ENCODE peak calls at places on chromosome 17, in ten cellular contexts. T is SK-N-MC, V is IMR-90, C is pancreas, D is tibial nerve, N is neuronal stem cell, P is Panc1, Q is transverse colon, M is heart right ventricle, S is prostate gland. F is an unnamed sample. For H3K9me3, the result is how much of the 10 kb centered on the place peaks cover.

GRCh38 chr17:20114466-20114865 is 105.3 kb downstream of the SPECC1 start:
- DNase-seq in T (no peak), V (peak), C (no peak), D (no peak), N (no peak), P (no peak), Q (no peak), M (no peak), S (no peak), F (no peak)

GRCh38 chr17:29155966-29156338 is 24.2 kb downstream of the MYO18A start:
- DNase-seq in T (no peak), V (peak), C (no peak), D (no peak), N (no peak), P (no peak), Q (no peak), M (peak), S (no peak), F (peak)

GRCh38 chr17:58974354-58974753 is 132.3 kb downstream of the TRIM37 start:
- DNase-seq in T (no peak), V (no peak), C (no peak), D (no peak), N (no peak), P (no peak), Q (no peak), M (no peak), S (no peak), F (no peak)

GRCh38 chr17:40341808-40342574 is 22.5 kb downstream of the GJD3 start:
- DNase-seq in T (no peak), V (peak), C (peak), D (peak), N (no peak), P (no peak), Q (peak), M (peak), S (peak), F (peak)

GRCh38 chr17:62921837-62922236 is 44.2 kb upstream of the TANC2 start:
- DNase-seq in T (no peak), V (no peak), C (no peak), D (no peak), N (no peak), P (no peak), Q (no peak), M (no peak), S (no peak), F (no peak)

GRCh38 chr17:29063992-29064391 is 21.1 kb downstream of the PIPOX start:
- DNase-seq in T (no peak), V (no peak), C (no peak), D (no peak), N (no peak), P (no peak), Q (no peak), M (no peak), S (no peak), F (no peak)

GRCh38 chr17:50749243-50749642 is 18.1 kb downstream of the ANKRD40CL start:
- DNase-seq in T (no peak), V (no peak), C (no peak), D (no peak), N (no peak), P (no peak), Q (no peak), M (no peak), S (no peak), F (no peak)

GRCh38 chr17:8384801-8385335 is 1.9 kb upstream of the RPL26 start:
- DNase-seq in T (no peak), V (peak), C (no peak), D (no peak), N (no peak), P (no peak), Q (no peak), M (no peak), S (no peak), F (peak)

GRCh38 chr17:82598256-82599011 is 49.8 kb downstream of the WDR45B start:
- DNase-seq in T (no peak), V (peak), C (no peak), D (no peak), N (no peak), P (no peak), Q (no peak), M (no peak), S (no peak), F (peak)

GRCh38 chr17:71922439-71922838 is 198.4 kb upstream of the SOX9 start:
- DNase-seq in T (no peak), V (peak), C (no peak), D (no peak), N (no peak), P (peak), Q (no peak), M (no peak), S (no peak), F (peak)

GRCh38 chr17:59401725-59402124 is 70.3 kb downstream of the YPEL2 start:
- DNase-seq in T (no peak), V (no peak), C (no peak), D (no peak), N (no peak), P (no peak), Q (no peak), M (no peak), S (no peak), F (no peak)

GRCh38 chr17:78746949-78747269 is 35.2 kb downstream of the CYTH1 start:
- DNase-seq in T (no peak), V (no peak), C (no peak), D (no peak), N (no peak), P (no peak), Q (no peak), M (no peak), S (no peak), F (no peak)

GRCh38 chr17:68591583-68591982 is 9.6 kb downstream of the FAM20A start:
- DNase-seq in T (no peak), V (no peak), C (peak), D (no peak), N (peak), P (no peak), Q (no peak), M (peak), S (no peak), F (no peak)

GRCh38 chr17:69093279-69093789 is 32.6 kb upstream of the ABCA9 start:
- DNase-seq in T (no peak), V (no peak), C (no peak), D (no peak), N (no peak), P (no peak), Q (no peak), M (no peak), S (no peak), F (no peak)

GRCh38 chr17:17709815-17710321 is 28.6 kb downstream of the RAI1 start:
- DNase-seq in T (no peak), V (no peak), C (no peak), D (no peak), N (no peak), P (no peak), Q (no peak), M (no peak), S (no peak), F (no peak)

GRCh38 chr17:39462644-39463375 is 1.5 kb downstream of the CDK12 start:
- DNase-seq in T (no peak), V (peak), C (peak), D (no peak), N (no peak), P (no peak), Q (peak), M (no peak), S (no peak), F (peak)

GRCh38 chr17:55897301-55897700 is 146.4 kb downstream of the PCTP start:
- DNase-seq in T (no peak), V (no peak), C (no peak), D (no peak), N (no peak), P (no peak), Q (no peak), M (no peak), S (no peak), F (no peak)

GRCh38 chr17:57892820-57893595 is 43.2 kb upstream of the MRPS23 start:
- DNase-seq in T (no peak), V (peak), C (peak), D (peak), N (peak), P (no peak), Q (peak), M (peak), S (peak), F (peak)

GRCh38 chr17:59427425-59427921 is 96.0 kb downstream of the YPEL2 start:
- DNase-seq in T (no peak), V (peak), C (no peak), D (no peak), N (no peak), P (no peak), Q (no peak), M (no peak), S (no peak), F (peak)

GRCh38 chr17:28404461-28404811 is 1.6 kb downstream of the SLC46A1 start:
- DNase-seq in T (no peak), V (no peak), C (no peak), D (no peak), N (no peak), P (no peak), Q (no peak), M (no peak), S (no peak), F (no peak)

GRCh38 chr17:49747632-49748031 is 16.3 kb downstream of the FAM117A start:
- DNase-seq in T (no peak), V (no peak), C (no peak), D (no peak), N (no peak), P (no peak), Q (no peak), M (no peak), S (no peak), F (no peak)

GRCh38 chr17:8125947-8126305 is 2.0 kb upstream of the HES7 start:
- DNase-seq in T (no peak), V (no peak), C (no peak), D (no peak), N (no peak), P (no peak), Q (no peak), M (no peak), S (peak), F (peak)

GRCh38 chr17:82236142-82236971 is 7.5 kb downstream of the SLC16A3 start:
- DNase-seq in T (no peak), V (peak), C (peak), D (peak), N (peak), P (no peak), Q (peak), M (peak), S (no peak), F (peak)

GRCh38 chr17:8532021-8532420 is 96.3 kb downstream of the NDEL1 start:
- DNase-seq in T (no peak), V (peak), C (peak), D (no peak), N (no peak), P (no peak), Q (no peak), M (no peak), S (no peak), F (peak)

GRCh38 chr17:77372444-77373297 is 231.9 kb downstream of the SEC14L1 start:
- DNase-seq in T (no peak), V (peak), C (peak), D (peak), N (peak), P (no peak), Q (peak), M (peak), S (peak), F (peak)

GRCh38 chr17:1005361-1005946 is 8.5 kb downstream of the TIMM22 start:
- DNase-seq in T (no peak), V (peak), C (peak), D (no peak), N (no peak), P (no peak), Q (peak), M (peak), S (peak), F (peak)

GRCh38 chr17:40032322-40033320 is 17.4 kb downstream of the CSF3 start:
- DNase-seq in T (no peak), V (no peak), C (peak), D (no peak), N (no peak), P (no peak), Q (peak), M (peak), S (no peak), F (no peak)

GRCh38 chr17:51813784-51814174 is 344.7 kb downstream of the CA10 start:
- DNase-seq in T (no peak), V (no peak), C (no peak), D (no peak), N (no peak), P (no peak), Q (no peak), M (no peak), S (no peak), F (no peak)

GRCh38 chr17:40068917-40069750 is 6.4 kb downstream of the THRA start:
- DNase-seq in T (peak), V (peak), C (peak), D (peak), N (no peak), P (no peak), Q (peak), M (peak), S (peak), F (peak)

GRCh38 chr17:73686961-73687360 is 42.7 kb upstream of the SDK2 start:
- DNase-seq in T (no peak), V (no peak), C (no peak), D (no peak), N (no peak), P (no peak), Q (no peak), M (no peak), S (no peak), F (no peak)

GRCh38 chr17:17568772-17569195 is 22.7 kb downstream of the PEMT start:
- DNase-seq in T (no peak), V (peak), C (peak), D (no peak), N (peak), P (no peak), Q (peak), M (peak), S (peak), F (peak)

GRCh38 chr17:62724398-62725146 is 83.5 kb downstream of the MARCHF10 start:
- DNase-seq in T (no peak), V (peak), C (no peak), D (no peak), N (no peak), P (no peak), Q (peak), M (no peak), S (peak), F (no peak)

GRCh38 chr17:81869221-81870154 is 1.6 kb downstream of the ARHGDIA start:
- DNase-seq in T (no peak), V (no peak), C (peak), D (no peak), N (no peak), P (no peak), Q (peak), M (peak), S (no peak), F (peak)

GRCh38 chr17:65627892-65628622 is 66.6 kb upstream of the AXIN2 start:
- DNase-seq in T (no peak), V (peak), C (peak), D (no peak), N (no peak), P (peak), Q (peak), M (no peak), S (peak), F (peak)

GRCh38 chr17:74512624-74513084 is 18.6 kb downstream of the CD300LB start:
- DNase-seq in T (no peak), V (no peak), C (no peak), D (no peak), N (no peak), P (no peak), Q (no peak), M (no peak), S (no peak), F (peak)

GRCh38 chr17:37650419-37651003 is 7.3 kb upstream of the DDX52 start:
- DNase-seq in T (no peak), V (peak), C (peak), D (no peak), N (peak), P (no peak), Q (peak), M (no peak), S (no peak), F (peak)

GRCh38 chr17:54455251-54455868 is 445.3 kb upstream of the TOM1L1 start:
- DNase-seq in T (no peak), V (no peak), C (no peak), D (no peak), N (peak), P (no peak), Q (no peak), M (no peak), S (no peak), F (no peak)

GRCh38 chr17:43026610-43027009 is 1.6 kb downstream of the RND2 start:
- DNase-seq in T (no peak), V (no peak), C (no peak), D (no peak), N (no peak), P (no peak), Q (no peak), M (no peak), S (no peak), F (no peak)

GRCh38 chr17:2965621-2966275 is 97.7 kb downstream of the OR1D5 start:
- DNase-seq in T (no peak), V (peak), C (no peak), D (no peak), N (no peak), P (no peak), Q (no peak), M (no peak), S (peak), F (peak)

GRCh38 chr17:57924677-57925076 is 30.5 kb downstream of the CUEDC1 start:
- DNase-seq in T (no peak), V (no peak), C (no peak), D (no peak), N (no peak), P (no peak), Q (no peak), M (no peak), S (no peak), F (no peak)

GRCh38 chr17:5182597-5183409 is 8.9 kb downstream of the ZNF594 start:
- DNase-seq in T (no peak), V (no peak), C (no peak), D (no peak), N (no peak), P (no peak), Q (no peak), M (no peak), S (no peak), F (no peak)
- H3K9me3 ChIP-seq in T (under half), V (half or more), C (under half), D (under half), N (half or more), P (half or more), Q (half or more), M (half or more), S (under half), F (under half)

GRCh38 chr17:27079660-27080059 is 214.3 kb upstream of the WSB1 start:
- DNase-seq in T (no peak), V (no peak), C (no peak), D (no peak), N (no peak), P (no peak), Q (no peak), M (no peak), S (no peak), F (no peak)
- H3K9me3 ChIP-seq in T (under half), V (under half), C (under half), D (under half), N (under half), P (under half), Q (under half), M (under half), S (under half), F (under half)

GRCh38 chr17:16552637-16553045 is 16.4 kb downstream of the ZNF287 start:
- DNase-seq in T (no peak), V (no peak), C (no peak), D (no peak), N (no peak), P (no peak), Q (no peak), M (no peak), S (no peak), F (peak)
- H3K9me3 ChIP-seq in T (under half), V (half or more), C (under half), D (under half), N (under half), P (half or more), Q (half or more), M (half or more), S (under half), F (under half)

DNA sequence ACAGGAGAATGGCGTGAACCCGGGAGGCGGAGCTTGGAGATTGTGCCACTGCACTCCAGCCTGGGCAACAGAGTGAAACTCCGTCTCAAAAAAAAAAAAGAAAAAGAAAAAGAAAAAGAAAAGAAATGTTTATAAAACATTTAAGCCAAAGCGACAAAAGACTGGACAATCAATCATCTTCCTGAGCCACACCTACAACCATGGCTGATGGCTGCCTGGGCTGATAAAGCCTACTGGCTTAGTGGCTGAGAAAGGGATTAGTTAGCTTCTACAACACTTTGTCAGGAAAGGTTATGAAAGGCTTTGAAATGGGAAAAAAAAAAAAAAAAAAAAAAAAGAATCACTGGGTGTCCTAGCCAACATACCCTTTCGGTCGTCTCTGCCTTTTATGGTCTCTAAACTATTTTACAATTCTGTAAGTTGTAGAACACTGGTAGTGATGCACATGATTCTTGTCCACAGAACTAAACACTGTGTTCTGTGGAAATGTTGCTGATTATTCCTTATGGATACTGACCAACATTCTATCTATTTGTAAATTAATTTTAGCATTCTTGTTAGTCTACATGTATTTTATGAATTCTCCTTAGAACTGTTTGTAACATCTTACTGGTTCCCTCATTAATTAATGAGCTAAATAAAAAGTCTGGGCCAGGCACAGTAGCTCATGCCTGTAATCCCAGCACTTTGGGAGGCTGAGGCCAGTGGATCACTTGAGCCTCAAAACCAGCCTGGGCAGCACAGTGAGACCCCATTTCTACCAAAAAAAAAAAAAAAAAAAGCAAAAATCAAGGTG is 45.5 kb downstream of the ZZEF1 start:
- DNase-seq in T (no peak), V (no peak), C (no peak), D (no peak), N (no peak), P (no peak), Q (no peak), M (no peak), S (no peak), F (no peak)
- H3K9me3 ChIP-seq in T (under half), V (under half), C (under half), D (under half), N (under half), P (under half), Q (under half), M (under half), S (under half), F (under half)

GRCh38 chr17:33922971-33923370 is 332.1 kb upstream of the CCL2 start:
- DNase-seq in T (no peak), V (no peak), C (no peak), D (no peak), N (no peak), P (no peak), Q (no peak), M (no peak), S (no peak), F (no peak)
- H3K9me3 ChIP-seq in T (under half), V (under half), C (under half), D (under half), N (under half), P (under half), Q (under half), M (under half), S (under half), F (under half)

DNA sequence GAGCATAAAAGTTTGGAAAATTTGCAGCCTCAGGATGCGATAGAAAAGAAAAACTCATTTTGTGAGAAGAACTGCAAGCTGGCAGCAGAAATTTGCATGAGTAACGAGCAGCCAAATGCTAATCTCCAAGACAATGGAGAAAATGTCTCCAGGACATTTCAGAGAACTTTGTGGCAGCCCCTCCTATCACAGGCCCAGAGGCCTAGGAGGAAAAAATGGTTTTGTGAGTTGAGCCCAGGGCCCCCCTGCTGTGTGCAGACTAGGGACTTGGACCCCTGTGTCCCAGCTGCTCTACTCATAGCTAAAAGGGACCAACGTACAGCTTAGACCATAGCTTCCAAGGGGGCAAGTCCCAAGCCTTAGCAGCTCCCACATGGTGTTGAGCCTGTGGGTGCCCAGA is 34.3 kb downstream of the APPBP2 start:
- DNase-seq in T (no peak), V (no peak), C (no peak), D (no peak), N (no peak), P (no peak), Q (no peak), M (no peak), S (no peak), F (no peak)
- H3K9me3 ChIP-seq in T (under half), V (under half), C (under half), D (under half), N (under half), P (under half), Q (under half), M (under half), S (under half), F (under half)

GRCh38 chr17:21300601-21301571 is 16.4 kb downstream of the MAP2K3 start:
- DNase-seq in T (no peak), V (no peak), C (no peak), D (no peak), N (no peak), P (no peak), Q (no peak), M (no peak), S (no peak), F (no peak)
- H3K9me3 ChIP-seq in T (under half), V (under half), C (under half), D (under half), N (under half), P (under half), Q (under half), M (under half), S (under half), F (under half)

GRCh38 chr17:13272296-13272695 is 254.5 kb upstream of the ELAC2 start:
- DNase-seq in T (no peak), V (no peak), C (no peak), D (no peak), N (no peak), P (no peak), Q (no peak), M (no peak), S (no peak), F (no peak)
- H3K9me3 ChIP-seq in T (under half), V (under half), C (under half), D (under half), N (under half), P (under half), Q (under half), M (under half), S (under half), F (under half)

F was measured in fibroblast of lung.